ENCODE peak calls at places on chromosomes 13 and 19, in eight cellular contexts. M is GM10248; U is RWPE1; A is cardiac fibroblast; Y is CD4-positive, alpha-beta T cell; L is neural crest cell; C is tibial nerve; J is brain microvascular endothelial cell. K is an unnamed sample.

GRCh38 chr19:54114340-54114826 is 1.1 kb downstream of the TFPT start:
- DNase-seq in U (no peak), C (no peak), Y (no peak), A (peak; percentile 51), M (peak; percentile 67), L (no peak), J (peak; percentile 36), K (peak; percentile 80)

GRCh38 chr19:681029-681626 is 4.9 kb downstream of the FSTL3 start:
- DNase-seq in M (peak; percentile 94), A (peak; percentile 98), J (no peak), U (no peak), C (no peak), L (no peak), Y (no peak), K (peak; percentile 97)

GRCh38 chr13:105579821-105580707 is 955.4 kb downstream of the EFNB2 start:
- DNase-seq in C (no peak), U (peak; percentile 54), Y (no peak), J (no peak), L (no peak), M (no peak), A (no peak), K (no peak)

GRCh38 chr13:91398413-91399188 is at the start of gene GPC5:
- DNase-seq in M (peak; percentile 91), Y (peak; percentile 70), C (peak; percentile 44), J (peak; percentile 45), L (peak; percentile 76), A (peak; percentile 53), U (peak; percentile 79), K (peak; percentile 92)

GRCh38 chr13:51318876-51319275 is 20.6 kb upstream of the SERPINE3 start:
- DNase-seq in Y (no peak), C (no peak), M (no peak), L (no peak), U (no peak), J (no peak), A (no peak), K (no peak)

GRCh38 chr13:30125422-30126073 is 181.8 kb downstream of the KATNAL1 start:
- DNase-seq in M (no peak), U (peak; percentile 71), A (peak; percentile 94), C (peak; percentile 59), J (peak; percentile 74), L (no peak), Y (no peak), K (no peak)

GRCh38 chr13:41956272-41956671 is 4.6 kb downstream of the VWA8 start:
- DNase-seq in J (no peak), C (no peak), M (no peak), L (no peak), U (no peak), A (no peak), Y (no peak), K (no peak)

GRCh38 chr19:14686411-14686810 is 3.4 kb upstream of the ZNF333 start:
- DNase-seq in A (peak; percentile 27), L (no peak), U (no peak), Y (no peak), M (no peak), J (no peak), C (no peak), K (no peak)

GRCh38 chr19:10416380-10417257 is 3.7 kb upstream of the PDE4A start:
- DNase-seq in C (peak; percentile 68), Y (peak; percentile 94), J (peak; percentile 80), L (peak; percentile 87), U (peak; percentile 90), A (peak; percentile 94), M (peak; percentile 89), K (peak; percentile 93)

GRCh38 chr13:59458908-59459579 is 704.7 kb downstream of the DIAPH3 start:
- DNase-seq in L (no peak), C (no peak), A (peak; percentile 87), Y (no peak), U (peak; percentile 26), J (peak; percentile 79), M (no peak), K (no peak)

GRCh38 chr13:20017365-20017711 is 58.8 kb downstream of the ZMYM2 start:
- DNase-seq in Y (no peak), M (no peak), C (no peak), U (no peak), A (no peak), J (no peak), L (no peak), K (no peak)

GRCh38 chr19:2027361-2027760 is 11.8 kb upstream of the BTBD2 start:
- DNase-seq in U (no peak), L (no peak), Y (no peak), J (peak; percentile 23), M (no peak), C (peak; percentile 78), A (peak; percentile 87), K (no peak)

GRCh38 chr19:57559008-57559403 is 657 bp downstream of the ZNF550 start:
- DNase-seq in Y (no peak), L (no peak), C (no peak), M (peak; percentile 39), U (peak; percentile 51), J (peak; percentile 4), A (peak; percentile 23), K (peak; percentile 53)

GRCh38 chr19:30719189-30719990 is 347.2 kb downstream of the ZNF536 start:
- DNase-seq in L (peak; percentile 22), U (peak; percentile 36), M (peak; percentile 29), A (peak; percentile 44), J (no peak), C (peak; percentile 27), Y (no peak), K (peak; percentile 49)

GRCh38 chr19:58059003-58059671 is at the start of gene ZNF135:
- DNase-seq in A (peak; percentile 84), L (peak; percentile 70), U (peak; percentile 26), M (no peak), J (peak; percentile 68), C (peak; percentile 74), Y (peak; percentile 22), K (peak; percentile 57)

GRCh38 chr19:58261600-58261967 is 17.2 kb upstream of the ZNF8 start:
- DNase-seq in U (no peak), M (no peak), J (no peak), A (no peak), Y (no peak), L (no peak), C (no peak), K (no peak)

GRCh38 chr13:93876236-93876635 is 603.2 kb downstream of the DCT start:
- DNase-seq in L (no peak), Y (no peak), A (no peak), U (no peak), J (no peak), M (no peak), C (no peak), K (no peak)
- TF ChIP-seq CTCF in L (no peak), Y (no peak), A (no peak), U (no peak), J (no peak), M (no peak), C (no peak), K (no peak)

DNA sequence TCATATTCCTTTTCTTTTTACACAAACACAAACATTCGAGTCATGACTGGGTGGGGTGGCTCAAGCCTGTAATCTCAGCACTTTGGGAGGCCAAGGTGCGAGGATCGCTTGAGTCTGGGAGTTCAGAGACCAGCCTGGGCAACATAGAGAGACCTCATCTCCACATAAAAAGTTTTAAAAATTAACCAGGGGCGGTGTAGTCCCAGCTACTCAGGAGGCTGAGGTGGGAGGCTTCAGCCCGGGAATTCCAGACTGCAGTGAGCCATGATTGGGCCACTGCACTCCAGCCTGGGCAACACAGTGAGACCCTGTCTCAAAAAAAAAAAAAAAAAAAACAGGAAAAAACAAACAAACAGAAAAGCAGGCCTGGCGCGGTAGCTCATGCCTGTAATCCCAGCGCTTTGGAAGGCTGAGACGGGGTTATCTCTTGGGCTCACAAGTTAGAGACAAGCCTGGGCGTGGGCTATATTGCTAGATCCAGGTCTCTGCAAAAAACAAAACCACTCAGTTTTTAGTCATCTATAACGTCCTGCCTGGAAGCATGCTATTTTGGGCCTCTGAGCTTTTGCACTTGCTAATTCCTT is 572 bp upstream of the BAX start:
- DNase-seq in L (no peak), C (no peak), J (no peak), M (no peak), Y (no peak), A (no peak), U (no peak), K (no peak)
- TF ChIP-seq CTCF in L (no peak), C (no peak), J (no peak), M (no peak), Y (no peak), A (no peak), U (no peak), K (no peak)

GRCh38 chr19:3471954-3472655 is 8.2 kb downstream of the SMIM24 start:
- DNase-seq in L (peak; percentile 50), U (peak; percentile 33), C (peak; percentile 44), J (no peak), M (peak; percentile 62), A (peak; percentile 32), Y (peak; percentile 23), K (peak; percentile 75)

GRCh38 chr19:3470500-3471128 is 9.7 kb downstream of the SMIM24 start:
- DNase-seq in J (no peak), U (no peak), L (no peak), A (no peak), M (no peak), Y (no peak), C (no peak), K (no peak)

GRCh38 chr19:3468211-3468610 is 12.1 kb downstream of the SMIM24 start:
- DNase-seq in M (no peak), L (no peak), U (no peak), A (no peak), J (no peak), Y (no peak), C (no peak), K (no peak)

GRCh38 chr19:3467437-3468198 is 12.7 kb downstream of the SMIM24 start:
- DNase-seq in L (no peak), J (no peak), M (no peak), A (no peak), Y (no peak), U (no peak), C (no peak), K (no peak)

DNA sequence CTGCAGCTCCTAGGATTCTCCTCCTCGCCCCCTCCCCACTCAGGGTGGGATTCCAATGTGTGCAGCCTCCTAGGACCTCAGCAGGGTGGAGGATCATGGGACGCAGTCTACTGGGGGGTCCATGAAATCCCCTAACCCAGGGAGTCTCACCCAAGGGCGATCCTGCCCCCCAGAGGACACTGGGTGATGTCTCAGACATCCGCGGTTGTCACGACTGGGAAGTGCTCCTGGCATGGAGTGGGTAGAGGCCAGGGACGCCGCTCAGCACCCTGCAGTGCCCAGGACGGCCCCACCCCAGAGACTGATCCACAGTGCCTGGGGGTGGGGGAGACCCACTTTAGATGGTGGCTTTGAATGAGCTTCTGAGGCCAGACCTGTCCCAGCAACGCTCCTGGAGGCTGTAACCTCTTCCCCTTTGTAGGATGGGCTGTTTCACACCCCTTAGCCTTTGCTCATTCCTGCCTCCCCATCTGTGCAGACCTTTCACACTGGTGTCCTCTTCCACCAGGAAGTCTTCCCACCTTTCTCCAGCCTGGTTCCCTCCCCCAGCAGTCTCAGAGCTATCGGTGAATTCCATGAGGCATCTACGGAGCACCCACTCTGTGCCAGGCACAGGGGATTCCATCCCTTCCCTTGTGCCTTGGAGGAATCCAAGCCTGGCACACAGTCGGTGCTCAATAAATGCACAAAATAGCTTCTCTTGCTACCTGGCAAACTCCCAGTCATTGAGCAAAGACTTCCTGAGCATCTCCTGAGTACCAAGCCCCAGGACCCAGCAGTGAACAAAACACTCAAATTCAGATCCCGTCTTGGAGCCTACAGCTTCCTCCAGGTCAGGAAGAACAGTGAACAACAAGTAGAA is 10.5 kb downstream of the SMIM24 start:
- DNase-seq in M (no peak), A (no peak), J (no peak), U (no peak), Y (no peak), C (no peak), L (no peak), K (no peak)
- TF ChIP-seq CTCF in M (no peak), A (no peak), J (peak; percentile 40), U (no peak), Y (no peak), C (no peak), L (no peak), K (no peak)

GRCh38 chr13:101144808-101145419 is 271.4 kb downstream of the NALCN start:
- DNase-seq in J (peak; percentile 22), C (no peak), M (peak; percentile 31), L (no peak), U (peak; percentile 33), A (peak; percentile 73), Y (no peak), K (peak; percentile 36)
- TF ChIP-seq CTCF in J (peak; percentile 55), C (peak; percentile 56), M (peak; percentile 65), L (peak; percentile 88), U (peak; percentile 73), A (peak; percentile 47), Y (peak; percentile 83), K (peak; percentile 43)

K was measured in GM13976.